ENCODE peak calls at places on chromosomes 5 and 9, in five cellular contexts. E, Q, V, P and G are unnamed samples.

GRCh38 chr5:133520062-133520461 is 92.3 kb downstream of the FSTL4 start:
- DNase-seq in V (no peak), P (no peak), E (no peak), Q (no peak), G (no peak)

GRCh38 chr5:167783145-167783817 is 508.2 kb upstream of the WWC1 start:
- DNase-seq in Q (no peak), V (no peak), E (no peak), P (no peak), G (no peak)

GRCh38 chr9:92949266-92949982 is 2.1 kb downstream of the FGD3 start:
- DNase-seq in V (no peak), Q (no peak), P (no peak), E (no peak), G (no peak)

GRCh38 chr5:119290161-119290569 is 65.7 kb upstream of the TNFAIP8 start:
- DNase-seq in P (no peak), V (no peak), Q (no peak), E (no peak), G (no peak)

GRCh38 chr9:135501261-135502167 is 1.0 kb downstream of the MRPS2 start:
- DNase-seq in P (no peak), Q (peak), E (peak), V (no peak), G (peak)

GRCh38 chr9:136147890-136148714 is 29.4 kb upstream of the TMEM250 start:
- DNase-seq in V (no peak), E (no peak), Q (no peak), P (no peak), G (no peak)

GRCh38 chr9:34991833-34992375 is 2.4 kb downstream of the DNAJB5 start:
- DNase-seq in V (no peak), E (no peak), P (no peak), Q (no peak), G (peak)

GRCh38 chr9:121770415-121771273 is 119.2 kb downstream of the DAB2IP start:
- DNase-seq in V (peak), E (no peak), Q (no peak), P (peak), G (peak)

GRCh38 chr9:2711716-2712115 is 5.6 kb upstream of the KCNV2 start:
- DNase-seq in Q (no peak), V (no peak), P (no peak), E (no peak), G (no peak)

GRCh38 chr5:34524123-34524522 is 132.0 kb upstream of the RAI14 start:
- DNase-seq in Q (no peak), E (no peak), P (no peak), V (peak), G (peak)

GRCh38 chr5:1110930-1111726 is 735 bp downstream of the SLC12A7 start:
- DNase-seq in Q (no peak), P (peak), V (peak), E (no peak), G (no peak)

GRCh38 chr5:57857696-57858095 is 375.1 kb upstream of the ACTBL2 start:
- DNase-seq in P (no peak), E (no peak), V (no peak), Q (no peak), G (no peak)

GRCh38 chr9:33868430-33869000 is 51.6 kb downstream of the UBE2R2 start:
- DNase-seq in P (no peak), Q (no peak), V (peak), E (no peak), G (no peak)

GRCh38 chr5:61575103-61575502 is 243.0 kb downstream of the ZSWIM6 start:
- DNase-seq in P (no peak), Q (no peak), E (no peak), V (peak), G (peak)

GRCh38 chr9:127163409-127163808 is 41.0 kb upstream of the ANGPTL2 start:
- DNase-seq in P (no peak), E (no peak), V (peak), Q (no peak), G (peak)

GRCh38 chr5:109654455-109654854 is 35.3 kb upstream of the MAN2A1 start:
- DNase-seq in Q (no peak), V (no peak), E (no peak), P (no peak), G (peak)

GRCh38 chr5:100623719-100624118 is 88.5 kb downstream of the FAM174A start:
- DNase-seq in P (no peak), E (no peak), V (peak), Q (no peak), G (no peak)

GRCh38 chr5:150155258-150156032 is at the start of gene PDGFRB:
- DNase-seq in P (peak), E (peak), V (peak), Q (peak), G (peak)

GRCh38 chr9:133115604-133116345 is 5.3 kb downstream of the RALGDS start:
- DNase-seq in V (no peak), P (peak), E (no peak), Q (peak), G (peak)

GRCh38 chr5:3139596-3139995 is 388.1 kb upstream of the IRX2 start:
- DNase-seq in Q (no peak), E (no peak), V (no peak), P (no peak), G (no peak)

GRCh38 chr9:107106416-107106815 is 176.7 kb upstream of the RAD23B start:
- DNase-seq in P (no peak), E (no peak), Q (no peak), V (no peak), G (no peak)

GRCh38 chr5:103523319-103523718 is 39.3 kb downstream of the NUDT12 start:
- DNase-seq in V (no peak), E (peak), P (no peak), Q (no peak), G (no peak)

GRCh38 chr5:178820001-178820400 is 39.8 kb upstream of the ZNF354B start:
- DNase-seq in E (no peak), Q (no peak), V (no peak), P (no peak), G (no peak)

GRCh38 chr5:155943516-155944407 is 383.2 kb upstream of the SGCD start:
- DNase-seq in V (no peak), E (peak), P (peak), Q (peak), G (no peak)

GRCh38 chr5:148826082-148826971 is at the start of gene ADRB2:
- DNase-seq in Q (peak), E (peak), P (peak), V (peak), G (peak)

GRCh38 chr5:161847896-161848510 is at the start of gene GABRA1:
- DNase-seq in Q (no peak), P (no peak), E (no peak), V (no peak), G (no peak)

GRCh38 chr9:133667759-133668450 is 31.7 kb downstream of the DBH start:
- DNase-seq in Q (no peak), P (no peak), V (no peak), E (no peak), G (no peak)

GRCh38 chr5:134603059-134603458 is 29.6 kb downstream of the SAR1B start:
- DNase-seq in Q (no peak), P (no peak), V (no peak), E (no peak), G (no peak)

GRCh38 chr9:127181315-127181580 is 58.8 kb upstream of the ANGPTL2 start:
- DNase-seq in P (peak), E (no peak), V (no peak), Q (no peak), G (no peak)

GRCh38 chr5:179195561-179196419 is 135.6 kb downstream of the ZNF354C start:
- DNase-seq in E (no peak), V (no peak), P (no peak), Q (no peak), G (no peak)

GRCh38 chr9:134618823-134619454 is 22.7 kb upstream of the COL5A1 start:
- DNase-seq in V (no peak), Q (no peak), P (no peak), E (no peak), G (no peak)

GRCh38 chr9:115988701-115989100 is 164.9 kb upstream of the PAPPA start:
- DNase-seq in V (no peak), P (no peak), E (no peak), Q (no peak), G (no peak)

GRCh38 chr5:148445578-148445977 is 61.8 kb downstream of the FBXO38 start:
- DNase-seq in Q (no peak), E (no peak), P (no peak), V (no peak), G (no peak)

GRCh38 chr9:136941231-136942111 is 3.1 kb downstream of the FBXW5 start:
- DNase-seq in V (no peak), P (peak), Q (no peak), E (no peak), G (no peak)

GRCh38 chr5:54021413-54022155 is 288.8 kb downstream of the ARL15 start:
- DNase-seq in Q (no peak), V (peak), E (no peak), P (no peak), G (no peak)

GRCh38 chr5:37940931-37941623 is 101.2 kb upstream of the GDNF start:
- DNase-seq in Q (no peak), V (no peak), P (no peak), E (no peak), G (no peak)

GRCh38 chr9:69063839-69064238 is 28.3 kb downstream of the FXN start:
- DNase-seq in Q (no peak), V (no peak), E (no peak), P (no peak), G (no peak)

GRCh38 chr9:35748858-35749514 is at the start of the genes GBA2 and RGP1:
- DNase-seq in P (peak), V (peak), E (peak), Q (peak), G (peak)

GRCh38 chr9:93041108-93041802 is 17.2 kb upstream of the SUSD3 start:
- DNase-seq in Q (no peak), P (no peak), V (no peak), E (no peak), G (peak)

DNA sequence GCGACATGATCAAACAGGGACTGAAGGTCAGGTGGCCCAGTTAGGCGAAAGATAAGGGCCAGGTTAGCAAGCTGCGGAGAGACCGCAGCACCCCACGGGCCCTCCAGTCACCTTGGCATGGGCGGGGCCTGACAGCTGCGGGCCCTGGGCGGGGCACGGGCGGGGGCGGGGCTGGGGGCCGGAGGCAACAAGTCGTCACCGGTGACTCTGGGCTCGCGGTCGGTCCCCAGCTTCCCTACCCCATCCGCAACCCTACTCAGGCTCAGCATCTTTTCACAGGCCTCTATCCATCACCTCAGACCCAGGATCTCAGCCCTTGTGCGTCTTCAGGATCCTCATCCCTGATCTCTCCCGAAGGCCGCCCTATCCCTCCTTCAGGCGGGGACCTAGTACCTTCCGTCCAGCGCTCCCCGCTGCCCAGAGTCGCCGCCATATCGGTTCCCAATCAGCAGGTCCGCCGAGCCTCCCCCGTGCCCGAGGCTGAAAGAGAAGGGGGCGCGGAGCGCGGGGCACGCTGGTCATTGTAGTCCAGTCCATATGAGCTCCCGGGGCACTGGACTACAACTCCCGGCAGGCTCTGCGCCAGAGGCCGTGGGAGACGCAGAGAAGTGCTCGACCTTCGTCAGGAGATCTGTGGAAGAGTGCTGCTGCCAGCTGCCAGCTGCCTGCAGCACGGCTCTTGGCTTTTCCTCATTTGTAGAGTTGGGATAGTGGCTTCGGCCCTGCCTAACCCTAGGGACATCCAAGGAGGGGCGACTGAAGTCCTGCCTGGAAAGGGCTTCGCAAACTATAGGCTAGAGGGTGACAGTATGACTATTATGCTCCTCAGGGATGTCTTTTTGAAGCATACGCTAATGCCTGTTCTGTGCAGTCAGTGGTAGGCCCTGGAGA is at the start of gene DNAJC18:
- DNase-seq in Q (peak), P (peak), V (peak), E (peak), G (peak)
- TF ChIP-seq POLR2A in Q (peak), P (peak), V (peak), E (peak), G (peak)

GRCh38 chr9:99104459-99105151 is at the start of gene TGFBR1:
- DNase-seq in Q (peak), P (peak), V (peak), E (peak), G (peak)
- TF ChIP-seq POLR2A in Q (peak), P (peak), V (no peak), E (peak), G (peak)

DNA sequence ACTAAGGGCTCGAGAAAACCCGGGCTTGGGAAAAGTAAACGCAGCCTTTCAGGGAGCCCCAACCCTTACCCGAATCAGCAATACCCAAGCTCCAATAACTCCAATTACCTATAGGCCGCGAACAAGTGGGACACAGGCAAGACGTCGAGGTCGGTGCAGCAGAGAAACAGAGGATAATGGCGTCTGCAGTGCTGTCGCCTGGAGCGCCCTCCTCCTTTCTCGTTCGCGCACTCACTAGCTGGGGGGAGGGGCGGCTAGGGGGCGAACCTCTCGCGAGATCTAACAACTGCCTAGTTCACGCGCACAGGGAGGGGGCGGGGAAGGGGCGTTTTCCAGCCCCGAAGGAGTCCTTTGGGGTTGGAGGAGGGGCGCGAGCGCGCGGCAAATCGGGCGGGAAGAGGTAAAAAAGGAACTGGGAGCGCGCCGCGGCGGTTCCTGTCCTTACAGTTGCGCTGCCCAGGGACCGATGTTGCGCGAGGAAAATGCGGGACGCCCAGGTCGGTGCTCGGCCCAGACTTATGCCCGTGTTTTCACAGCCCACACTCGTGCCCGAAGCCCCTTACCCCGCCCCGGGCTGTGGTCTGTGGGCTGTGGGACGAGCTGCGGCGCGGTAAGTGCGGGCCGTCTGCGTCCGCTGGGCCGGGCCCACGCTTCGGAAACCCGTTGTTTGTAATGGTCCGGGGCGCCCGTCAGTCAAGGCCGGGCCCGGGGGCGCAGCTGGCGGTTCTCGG is at the start of gene RMI1:
- DNase-seq in P (peak), Q (peak), V (peak), E (peak), G (peak)
- TF ChIP-seq POLR2A in P (peak), Q (peak), V (peak), E (peak), G (peak)

GRCh38 chr5:69219939-69220338 is 14.7 kb upstream of the CDK7 start:
- DNase-seq in Q (no peak), E (no peak), V (no peak), P (no peak), G (no peak)

GRCh38 chr5:69217154-69217731 is 17.4 kb upstream of the CDK7 start:
- DNase-seq in V (peak), P (no peak), Q (no peak), E (peak), G (no peak)

GRCh38 chr5:69213513-69214215 is 21.0 kb upstream of the CDK7 start:
- DNase-seq in V (no peak), E (no peak), Q (no peak), P (no peak), G (peak)

GRCh38 chr5:69212022-69212421 is 22.6 kb downstream of the CENPH start:
- DNase-seq in Q (no peak), P (no peak), V (no peak), E (no peak), G (no peak)

GRCh38 chr5:69217732-69218568 is 16.7 kb upstream of the CDK7 start:
- DNase-seq in E (peak), Q (peak), P (peak), V (peak), G (peak)
- TF ChIP-seq POLR2A in E (peak), Q (peak), P (peak), V (peak), G (peak)

GRCh38 chr9:37784640-37785483 is at the start of gene EXOSC3:
- DNase-seq in V (peak), E (peak), Q (peak), P (peak), G (peak)
- TF ChIP-seq POLR2A in V (peak), E (peak), Q (peak), P (peak), G (peak)

GRCh38 chr5:177133845-177134652 is 476 bp downstream of the NSD1 start:
- DNase-seq in P (peak), E (peak), Q (no peak), V (peak), G (no peak)
- TF ChIP-seq POLR2A in P (no peak), E (peak), Q (peak), V (peak), G (no peak)

GRCh38 chr9:130124471-130124870 is 47.7 kb upstream of the NCS1 start:
- DNase-seq in V (no peak), Q (no peak), E (no peak), P (peak), G (no peak)

GRCh38 chr9:130128251-130128650 is 44.0 kb upstream of the NCS1 start:
- DNase-seq in P (no peak), Q (no peak), V (no peak), E (peak), G (no peak)

GRCh38 chr9:130129425-130130061 is 42.7 kb upstream of the NCS1 start:
- DNase-seq in E (no peak), P (no peak), Q (no peak), V (no peak), G (no peak)

GRCh38 chr9:130126721-130127429 is 45.3 kb upstream of the NCS1 start:
- DNase-seq in Q (no peak), V (no peak), E (no peak), P (no peak), G (no peak)

DNA sequence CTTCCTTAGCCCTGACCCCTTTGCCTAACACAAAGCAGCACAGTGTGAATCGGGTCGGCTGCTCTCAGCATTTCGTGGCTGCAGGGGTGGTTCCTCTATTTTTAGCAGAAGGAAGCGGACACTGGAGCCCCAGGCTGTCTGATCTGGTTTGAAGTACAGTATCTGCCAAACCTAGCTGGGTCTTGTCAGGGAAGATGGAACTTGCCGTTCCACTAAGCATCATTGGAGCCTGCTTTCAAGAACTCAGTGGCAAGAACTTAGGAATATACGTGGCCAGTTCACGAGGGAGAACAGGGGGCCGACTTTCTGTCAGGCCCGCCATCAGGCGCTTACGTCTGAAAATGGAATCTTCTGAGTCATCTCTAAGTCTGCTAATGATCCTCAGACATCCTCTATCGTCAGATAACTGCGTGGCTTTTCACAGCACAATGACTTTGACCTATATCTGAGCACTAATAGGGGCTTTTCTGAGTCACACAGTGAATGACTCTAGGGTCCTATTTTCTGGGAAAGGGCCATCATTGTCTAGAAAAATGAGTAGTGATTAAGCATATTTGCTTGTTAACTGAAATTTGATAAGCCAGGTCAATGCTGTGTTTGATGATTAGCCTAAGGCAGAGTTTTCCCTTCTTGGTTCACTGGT is 43.3 kb upstream of the NCS1 start:
- DNase-seq in V (peak), E (peak), P (no peak), Q (peak), G (no peak)
- TF ChIP-seq POLR2A in V (no peak), E (no peak), P (no peak), Q (peak), G (no peak)

GRCh38 chr5:153752890-153753289 is 262.4 kb downstream of the GRIA1 start:
- DNase-seq in V (no peak), Q (no peak), E (no peak), P (no peak), G (no peak)

GRCh38 chr5:153753645-153754432 is 263.4 kb downstream of the GRIA1 start:
- DNase-seq in P (no peak), E (no peak), V (no peak), Q (no peak), G (no peak)

GRCh38 chr5:153746440-153746839 is 256.0 kb downstream of the GRIA1 start:
- DNase-seq in E (no peak), P (no peak), Q (no peak), V (no peak), G (no peak)

GRCh38 chr5:153748823-153749222 is 258.4 kb downstream of the GRIA1 start:
- DNase-seq in V (no peak), Q (no peak), P (no peak), E (no peak), G (no peak)

GRCh38 chr5:153749941-153750340 is 259.5 kb downstream of the GRIA1 start:
- DNase-seq in E (no peak), V (no peak), P (no peak), Q (no peak), G (no peak)
- TF ChIP-seq POLR2A in E (no peak), V (no peak), P (no peak), Q (no peak), G (no peak)